ENCODE peak calls at places on chromosomes 11 and 22, in seven cellular contexts. F is GM23248, B is neural progenitor cell, J is PC-3, D is OCI-LY7, A is SK-N-SH, Y is GM23338. M is an unnamed sample.

GRCh38 chr11:24198458-24198857 is 298.4 kb upstream of the LUZP2 start:
- DNase-seq in F (no peak), B (no peak), J (no peak), D (no peak), A (no peak), Y (no peak), M (no peak)

GRCh38 chr11:104462346-104462745 is 298.4 kb upstream of the PDGFD start:
- DNase-seq in F (peak), B (no peak), J (peak), D (no peak), A (no peak), Y (no peak), M (no peak)

GRCh38 chr11:70667767-70668166 is 269.4 kb downstream of the CTTN start:
- DNase-seq in F (no peak), B (no peak), J (no peak), D (no peak), A (no peak), Y (no peak), M (no peak)

GRCh38 chr22:30882181-30882771 is 86.3 kb downstream of the MORC2 start:
- DNase-seq in F (no peak), B (no peak), J (peak), D (no peak), A (no peak), Y (no peak), M (no peak)

GRCh38 chr11:118353084-118353710 is 6.2 kb upstream of the UBE4A start:
- DNase-seq in F (peak), B (no peak), J (peak), D (peak), A (peak), Y (peak), M (no peak)

GRCh38 chr22:49203091-49203862 is 624.4 kb downstream of the BRD1 start:
- DNase-seq in F (no peak), B (no peak), J (no peak), D (no peak), A (peak), Y (no peak), M (no peak)

GRCh38 chr22:38144025-38144405 is 33.5 kb upstream of the BAIAP2L2 start:
- DNase-seq in F (no peak), B (no peak), J (peak), D (no peak), A (peak), Y (peak), M (peak)

GRCh38 chr11:2751523-2752203 is 51.9 kb upstream of the KCNQ1OT1 start:
- DNase-seq in F (no peak), B (no peak), J (no peak), D (no peak), A (no peak), Y (no peak), M (no peak)

GRCh38 chr22:46006379-46007002 is 29.5 kb upstream of the WNT7B start:
- DNase-seq in F (peak), B (peak), J (peak), D (peak), A (peak), Y (peak), M (peak)

GRCh38 chr22:21754523-21755128 is 19.0 kb upstream of the YPEL1 start:
- DNase-seq in F (peak), B (no peak), J (no peak), D (peak), A (no peak), Y (no peak), M (no peak)

GRCh38 chr11:74269161-74269809 is 42.2 kb downstream of the P4HA3 start:
- DNase-seq in F (peak), B (no peak), J (no peak), D (no peak), A (no peak), Y (no peak), M (no peak)

GRCh38 chr11:1042626-1043562 is 6.4 kb upstream of the MUC6 start:
- DNase-seq in F (no peak), B (no peak), J (no peak), D (no peak), A (peak), Y (no peak), M (no peak)

GRCh38 chr11:12702999-12703453 is 28.8 kb downstream of the TEAD1 start:
- DNase-seq in F (no peak), B (no peak), J (no peak), D (no peak), A (no peak), Y (no peak), M (no peak)

GRCh38 chr22:31461699-31462098 is 27.9 kb downstream of the EIF4ENIF1 start:
- DNase-seq in F (no peak), B (no peak), J (no peak), D (no peak), A (no peak), Y (no peak), M (no peak)

GRCh38 chr22:36770116-36770945 is 5.6 kb downstream of the IFT27 start:
- DNase-seq in F (no peak), B (peak), J (no peak), D (no peak), A (no peak), Y (peak), M (no peak)

GRCh38 chr11:59012942-59013256 is 73.2 kb upstream of the GLYATL1B start:
- DNase-seq in F (no peak), B (no peak), J (no peak), D (no peak), A (no peak), Y (no peak), M (no peak)

GRCh38 chr11:13772223-13773046 is 104.0 kb downstream of the FAR1 start:
- DNase-seq in F (peak), B (peak), J (peak), D (peak), A (peak), Y (peak), M (peak)

GRCh38 chr11:84687433-84687832 is 939.7 kb downstream of the DLG2 start:
- DNase-seq in F (no peak), B (no peak), J (peak), D (no peak), A (no peak), Y (no peak), M (no peak)

GRCh38 chr22:40855104-40855959 is 1.1 kb downstream of the ST13 start:
- DNase-seq in F (peak), B (peak), J (no peak), D (no peak), A (no peak), Y (no peak), M (no peak)

GRCh38 chr22:37425800-37426531 is 1.3 kb downstream of the ELFN2 start:
- DNase-seq in F (no peak), B (peak), J (no peak), D (peak), A (no peak), Y (peak), M (no peak)

GRCh38 chr11:112886707-112887370 is 74.4 kb upstream of the NCAM1 start:
- DNase-seq in F (peak), B (no peak), J (no peak), D (no peak), A (no peak), Y (no peak), M (no peak)

GRCh38 chr11:119222308-119222707 is 16.2 kb downstream of the CBL start:
- DNase-seq in F (peak), B (no peak), J (peak), D (no peak), A (peak), Y (no peak), M (no peak)

GRCh38 chr22:19756288-19757128 is 4.1 kb upstream of the TBX1 start:
- DNase-seq in F (peak), B (peak), J (peak), D (peak), A (peak), Y (peak), M (peak)

GRCh38 chr22:27170491-27170890 is 513.1 kb downstream of the MIAT start:
- DNase-seq in F (peak), B (no peak), J (no peak), D (no peak), A (no peak), Y (no peak), M (peak)

GRCh38 chr11:124872280-124872679 is 7.0 kb downstream of the ROBO3 start:
- DNase-seq in F (no peak), B (no peak), J (no peak), D (no peak), A (no peak), Y (no peak), M (no peak)

GRCh38 chr22:39244073-39244495 is 698 bp downstream of the PDGFB start:
- DNase-seq in F (peak), B (peak), J (no peak), D (no peak), A (no peak), Y (no peak), M (no peak)

DNA sequence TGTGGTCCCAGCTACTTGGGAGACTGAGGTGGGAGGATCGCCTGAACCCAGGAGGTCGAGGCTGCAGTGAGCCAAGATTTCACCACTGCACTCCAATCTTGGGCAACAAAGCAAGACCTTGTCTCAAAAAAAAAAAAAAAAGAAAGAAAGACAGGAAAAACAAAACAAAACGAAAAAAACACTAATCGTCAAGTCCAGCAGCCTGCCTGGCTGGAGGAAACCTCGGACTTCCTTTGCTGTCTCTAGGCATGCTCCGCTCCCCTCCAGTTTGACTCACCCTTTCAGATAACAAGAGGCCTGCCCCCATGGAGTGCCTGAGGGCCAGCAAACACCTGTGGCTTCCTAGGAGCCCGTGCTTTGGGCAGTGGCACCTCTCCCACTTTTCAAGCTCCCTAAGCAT is 28.8 kb upstream of the CHKA start:
- DNase-seq in F (no peak), B (no peak), J (peak), D (no peak), A (no peak), Y (peak), M (no peak)
- TF ChIP-seq EZH2phosphoT487 in F (no peak), B (no peak), J (no peak), D (no peak), A (no peak), Y (no peak), M (no peak)

GRCh38 chr22:24582111-24582814 is 10.6 kb downstream of the LRRC75B start:
- DNase-seq in F (no peak), B (no peak), J (no peak), D (no peak), A (no peak), Y (no peak), M (no peak)

GRCh38 chr22:24579242-24579569 is 13.7 kb downstream of the LRRC75B start:
- DNase-seq in F (no peak), B (no peak), J (no peak), D (no peak), A (no peak), Y (no peak), M (no peak)

GRCh38 chr22:24583221-24583971 is 9.5 kb downstream of the LRRC75B start:
- DNase-seq in F (peak), B (no peak), J (no peak), D (no peak), A (peak), Y (no peak), M (no peak)

GRCh38 chr22:24578355-24579241 is 14.3 kb downstream of the LRRC75B start:
- DNase-seq in F (peak), B (no peak), J (peak), D (no peak), A (no peak), Y (no peak), M (no peak)

GRCh38 chr22:24580276-24580675 is 12.6 kb downstream of the LRRC75B start:
- DNase-seq in F (peak), B (no peak), J (peak), D (no peak), A (no peak), Y (no peak), M (no peak)
- TF ChIP-seq EZH2phosphoT487 in F (no peak), B (no peak), J (no peak), D (no peak), A (no peak), Y (no peak), M (no peak)

GRCh38 chr11:8066911-8067455 is 14.0 kb upstream of the TUB start:
- DNase-seq in F (peak), B (no peak), J (no peak), D (no peak), A (no peak), Y (no peak), M (no peak)
- TF ChIP-seq EZH2phosphoT487 in F (no peak), B (no peak), J (no peak), D (no peak), A (no peak), Y (no peak), M (no peak)

DNA sequence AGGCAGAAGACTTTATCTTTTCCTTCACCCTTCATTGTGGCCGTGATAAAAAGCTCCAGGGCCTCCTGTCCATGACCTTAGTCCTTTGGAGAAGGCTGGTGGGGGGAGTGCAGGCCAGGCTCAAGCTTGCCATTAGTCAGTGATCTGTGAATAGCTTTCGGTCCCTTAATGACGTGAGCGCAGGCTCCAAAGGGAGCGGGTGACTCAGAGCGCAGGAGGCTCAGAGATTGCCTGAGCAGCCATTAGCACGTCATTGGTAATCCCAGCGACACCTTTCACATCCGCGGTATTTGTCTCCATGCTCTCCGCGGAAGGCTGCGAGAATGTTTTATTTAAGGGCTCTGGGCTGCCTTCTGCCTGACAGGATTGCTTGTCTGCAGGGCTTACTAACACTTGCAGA is 458.5 kb downstream of the METTL15 start:
- DNase-seq in F (peak), B (peak), J (no peak), D (no peak), A (peak), Y (peak), M (peak)
- TF ChIP-seq EZH2phosphoT487 in F (no peak), B (no peak), J (no peak), D (no peak), A (no peak), Y (no peak), M (no peak)

DNA sequence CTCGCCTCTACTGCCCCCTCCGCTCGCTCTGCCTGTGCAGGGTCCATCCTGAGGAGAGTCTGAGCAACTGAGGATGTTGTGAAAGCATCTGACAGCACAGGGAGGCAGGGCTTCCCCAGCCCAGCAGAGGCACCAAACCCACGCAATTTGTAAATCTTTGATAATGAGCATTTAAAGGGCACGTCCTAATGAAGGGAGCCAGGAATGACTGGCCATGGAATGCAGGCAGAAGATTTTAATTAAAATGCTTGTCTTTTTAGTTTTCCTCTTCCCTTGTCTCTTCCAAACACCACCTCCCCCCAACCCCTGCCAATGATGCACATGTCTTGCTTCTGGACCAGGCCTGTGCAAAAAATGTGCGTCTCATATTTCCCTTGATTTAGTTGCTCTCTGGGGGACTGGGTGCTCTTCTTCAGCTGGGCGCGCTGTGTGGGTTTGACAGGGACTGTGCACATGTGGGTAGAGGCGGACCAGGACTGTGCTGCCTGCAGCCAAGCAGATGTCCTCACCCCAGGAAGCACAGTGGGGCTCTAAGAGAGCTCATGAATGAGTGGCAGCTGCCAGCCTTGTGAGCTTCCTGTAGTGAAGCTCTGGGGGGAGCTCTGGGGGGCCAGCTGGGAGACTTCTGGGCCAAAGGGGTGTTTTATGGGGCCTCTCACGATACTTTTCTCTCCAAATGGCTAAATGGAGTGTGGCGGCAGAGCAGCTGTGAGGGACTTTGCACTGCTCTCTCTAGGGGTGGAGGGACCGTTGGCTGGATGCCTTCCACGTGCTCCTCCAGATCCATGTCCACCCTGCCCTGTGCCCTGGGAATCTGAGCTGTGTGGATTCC is 273.5 kb downstream of the ST3GAL4 start:
- DNase-seq in F (peak), B (no peak), J (no peak), D (no peak), A (no peak), Y (no peak), M (no peak)
- TF ChIP-seq EZH2phosphoT487 in F (peak), B (no peak), J (no peak), D (no peak), A (no peak), Y (no peak), M (no peak)

DNA sequence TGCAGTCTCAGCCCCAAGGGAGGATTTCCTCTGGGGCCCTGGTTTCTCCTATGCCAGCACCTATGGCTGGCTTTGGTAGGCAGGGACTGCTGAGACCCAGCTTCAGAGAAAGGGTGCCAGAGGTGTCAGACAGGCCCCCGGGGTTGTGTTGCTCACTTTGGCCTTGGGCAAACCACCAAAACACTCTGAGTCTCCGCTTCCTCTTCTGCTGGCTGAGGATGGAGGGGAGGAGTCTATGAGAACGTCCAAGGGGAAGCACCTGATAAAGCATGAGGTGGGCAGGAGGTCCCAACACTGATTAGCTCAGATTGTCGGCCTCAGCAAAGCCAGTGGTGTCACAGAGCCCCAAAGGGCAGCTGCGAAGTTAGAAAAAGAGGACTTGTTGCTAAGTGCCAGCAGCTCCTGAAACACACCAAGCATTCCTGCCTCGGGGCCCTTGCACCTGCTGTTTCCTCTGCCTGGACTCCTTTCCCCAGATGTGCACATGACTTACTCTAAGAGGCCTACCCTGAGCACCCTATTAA is 10.5 kb downstream of the SMTNL1 start:
- DNase-seq in F (peak), B (no peak), J (no peak), D (peak), A (no peak), Y (no peak), M (no peak)
- TF ChIP-seq EZH2phosphoT487 in F (no peak), B (no peak), J (no peak), D (no peak), A (no peak), Y (no peak), M (no peak)

GRCh38 chr11:67118801-67119576 is at the start of gene KDM2A:
- DNase-seq in F (peak), B (peak), J (peak), D (peak), A (peak), Y (peak), M (peak)

GRCh38 chr11:67118059-67118766 is 850 bp upstream of the KDM2A start:
- DNase-seq in F (peak), B (no peak), J (no peak), D (peak), A (peak), Y (peak), M (no peak)

GRCh38 chr11:67117176-67117575 is 1.9 kb upstream of the KDM2A start:
- DNase-seq in F (no peak), B (no peak), J (no peak), D (no peak), A (no peak), Y (no peak), M (no peak)

GRCh38 chr11:67119577-67120391 is 721 bp downstream of the KDM2A start:
- DNase-seq in F (peak), B (peak), J (peak), D (peak), A (peak), Y (peak), M (no peak)

GRCh38 chr11:67117667-67118058 is 1.4 kb upstream of the KDM2A start:
- DNase-seq in F (peak), B (peak), J (no peak), D (no peak), A (no peak), Y (peak), M (no peak)
- TF ChIP-seq EZH2phosphoT487 in F (no peak), B (no peak), J (no peak), D (no peak), A (no peak), Y (no peak), M (no peak)

DNA sequence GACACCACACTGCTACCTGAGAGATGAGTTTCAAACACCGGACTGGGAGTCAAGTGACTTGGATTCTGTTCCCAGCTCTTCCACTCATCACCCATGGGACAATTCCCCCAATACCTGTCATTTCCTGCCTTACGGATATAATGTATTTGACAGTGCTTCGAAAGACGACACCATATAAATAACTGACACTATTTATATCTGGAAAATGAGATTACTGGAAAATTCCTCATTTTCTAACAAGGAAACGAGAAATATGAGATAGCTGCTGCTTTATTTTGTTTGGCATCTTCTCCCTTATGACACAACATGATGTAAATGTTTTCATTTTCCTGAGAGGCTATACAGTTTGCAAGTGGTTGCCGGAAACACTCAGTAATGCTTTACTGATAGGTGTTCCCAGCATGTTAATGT is 8.6 kb downstream of the HSCB start:
- DNase-seq in F (peak), B (no peak), J (peak), D (no peak), A (no peak), Y (no peak), M (no peak)
- TF ChIP-seq EZH2phosphoT487 in F (no peak), B (no peak), J (no peak), D (no peak), A (no peak), Y (no peak), M (no peak)

M was measured in HCT116.